ENCODE peak calls at places on chromosomes 4 and X, in nine cellular contexts. O, G, C, V, R, I, W, U and E are unnamed samples.

GRCh38 chr4:94181815-94182214 is 25.9 kb upstream of the SMARCAD1 start:
- DNase-seq in O (no peak), G (no peak), C (no peak), V (no peak), R (no peak), I (no peak), W (no peak), U (no peak), E (no peak)

GRCh38 chr4:151955721-151956340 is 195.0 kb upstream of the GATB start:
- DNase-seq in O (no peak), G (no peak), C (no peak), V (no peak), R (no peak), I (no peak), W (no peak), U (no peak), E (no peak)

GRCh38 chr4:83369825-83370639 is 35.4 kb upstream of the HPSE start:
- DNase-seq in O (no peak), G (no peak), C (no peak), V (no peak), R (no peak), I (peak; percentile 30), W (no peak), U (no peak), E (no peak)

GRCh38 chr4:78762529-78762928 is 13.6 kb upstream of the BMP2K start:
- DNase-seq in O (no peak), G (no peak), C (no peak), V (no peak), R (no peak), I (no peak), W (no peak), U (no peak), E (no peak)

GRCh38 chr4:95531141-95531540 is 17.6 kb downstream of the UNC5C start:
- DNase-seq in O (no peak), G (no peak), C (no peak), V (no peak), R (no peak), I (no peak), W (no peak), U (no peak), E (no peak)

GRCh38 chrX:110698696-110699095 is 96.9 kb downstream of the CHRDL1 start:
- DNase-seq in O (no peak), G (no peak), C (no peak), V (no peak), R (no peak), I (no peak), W (no peak), U (no peak), E (no peak)

GRCh38 chr4:15226203-15226602 is 201.6 kb upstream of the C1QTNF7 start:
- DNase-seq in O (no peak), G (no peak), C (no peak), V (no peak), R (no peak), I (no peak), W (no peak), U (no peak), E (no peak)

GRCh38 chr4:174340714-174341113 is 57.0 kb downstream of the CEP44 start:
- DNase-seq in O (no peak), G (no peak), C (no peak), V (no peak), R (no peak), I (no peak), W (no peak), U (no peak), E (no peak)

GRCh38 chr4:94551616-94552564 is 100.1 kb downstream of the PDLIM5 start:
- DNase-seq in O (no peak), G (no peak), C (no peak), V (no peak), R (no peak), I (no peak), W (no peak), U (no peak), E (no peak)

DNA sequence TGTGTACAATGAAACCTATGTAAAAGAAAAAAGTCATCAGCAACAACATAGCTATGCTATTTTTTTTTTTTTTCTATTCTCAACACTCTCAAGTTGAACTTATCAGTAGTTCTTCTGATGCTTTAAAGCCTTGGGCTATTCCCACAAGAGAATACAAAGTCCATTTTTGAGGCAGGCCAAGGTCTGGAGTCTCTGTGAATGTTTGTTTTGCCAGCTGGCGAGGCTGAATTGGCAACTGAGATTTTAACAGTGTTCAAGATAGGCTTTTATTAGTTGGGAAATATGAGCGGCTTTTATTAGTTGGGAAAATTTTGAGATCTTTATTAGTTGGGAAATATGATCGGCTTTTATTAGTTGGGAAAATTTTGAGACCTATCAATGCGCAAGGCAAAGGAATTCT is 336.6 kb downstream of the SLITRK2 start:
- DNase-seq in O (no peak), G (no peak), C (no peak), V (no peak), R (no peak), I (no peak), W (no peak), U (no peak), E (no peak)
- H3K9me3 ChIP-seq in O (no peaks in the 10 kb centered on the region), G (no peaks in the 10 kb centered on the region), C (no peaks in the 10 kb centered on the region), V (no peaks in the 10 kb centered on the region), R (no peaks in the 10 kb centered on the region), I (no peaks in the 10 kb centered on the region), W (no peaks in the 10 kb centered on the region), U (no peaks in the 10 kb centered on the region), E (no peaks in the 10 kb centered on the region)

DNA sequence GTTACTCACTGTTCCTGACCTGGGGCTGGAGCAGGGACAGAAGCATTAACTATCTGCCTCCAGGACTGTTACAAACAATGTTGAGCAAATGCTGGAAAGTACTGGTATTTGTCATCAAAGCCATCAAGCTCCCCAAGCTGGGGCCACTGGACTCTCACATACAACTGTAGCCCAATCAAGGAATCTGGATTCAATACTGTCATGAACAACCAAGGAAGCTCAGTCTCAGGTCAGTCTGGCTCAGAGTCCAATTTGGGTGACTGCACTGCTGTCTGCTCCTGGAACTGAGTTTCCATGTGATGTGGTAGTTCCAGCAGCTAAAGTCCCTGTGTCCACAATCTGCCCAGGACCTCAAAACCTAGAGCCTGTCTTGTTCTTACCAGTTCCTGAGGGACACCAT is 50.3 kb downstream of the APOO start:
- DNase-seq in O (no peak), G (no peak), C (no peak), V (no peak), R (no peak), I (no peak), W (no peak), U (no peak), E (no peak)
- H3K4me3 ChIP-seq in O (no peak overlapping the region), G (no peak overlapping the region), C (no peak overlapping the region), V (no peak overlapping the region), R (no peak overlapping the region), I (no peak overlapping the region), W (no peak overlapping the region), U (no peak overlapping the region), E (no peak overlapping the region)

DNA sequence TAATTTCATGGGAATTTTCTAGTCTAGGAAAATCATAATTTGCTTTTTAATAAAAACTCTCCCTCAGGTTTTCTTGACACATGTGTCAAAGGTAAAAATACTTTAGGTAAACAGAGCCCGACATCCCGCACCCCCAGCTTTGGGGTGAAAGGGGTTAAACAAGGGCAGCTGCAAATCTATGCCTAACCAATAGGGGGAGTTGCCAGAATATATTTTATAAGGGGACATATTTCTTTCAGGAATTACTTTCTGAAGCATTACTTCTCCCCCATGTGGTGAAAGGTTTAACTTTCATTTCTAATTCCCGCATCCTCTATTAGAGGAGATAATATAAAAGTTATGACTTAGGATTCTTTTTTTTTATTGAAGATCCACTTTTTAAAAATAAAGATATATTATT is 53.9 kb upstream of the HEPH start:
- DNase-seq in O (no peak), G (no peak), C (no peak), V (no peak), R (no peak), I (peak; percentile 62), W (peak; percentile 28), U (no peak), E (no peak)
- TF ChIP-seq CTCF in O (peak; percentile 35), G (peak; percentile 24), C (peak; percentile 46), V (peak; percentile 18), R (no peak), I (peak; percentile 83), W (peak; percentile 77), U (peak; percentile 49), E (peak; percentile 31)

DNA sequence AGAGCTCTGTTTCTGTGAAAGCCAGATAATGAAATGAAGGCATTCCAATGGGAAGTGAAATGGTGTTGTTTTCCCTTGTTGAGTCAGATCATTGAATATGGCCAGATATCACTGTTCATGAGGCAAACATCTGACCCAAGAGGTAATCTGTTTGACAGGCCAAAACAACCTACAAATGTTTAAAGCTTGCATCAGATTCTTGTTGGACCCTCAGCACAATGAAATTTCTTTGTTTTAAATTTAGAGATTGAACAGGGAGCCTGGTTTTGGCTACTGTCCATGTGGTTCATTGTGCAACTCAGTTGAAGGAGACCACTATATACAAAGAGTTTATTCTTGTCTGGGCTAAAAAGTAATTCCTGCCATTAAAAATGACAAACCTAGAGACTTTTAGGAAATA is 159.1 kb downstream of the AFF2 start:
- DNase-seq in O (no peak), G (no peak), C (no peak), V (no peak), R (no peak), I (no peak), W (no peak), U (no peak), E (no peak)
- H3K9me3 ChIP-seq in O (no peaks in the 10 kb centered on the region), G (no peaks in the 10 kb centered on the region), C (no peaks in the 10 kb centered on the region), V (no peaks in the 10 kb centered on the region), R (no peaks in the 10 kb centered on the region), I (peaks cover 10% of the 10 kb centered on the region), W (no peaks in the 10 kb centered on the region), U (no peaks in the 10 kb centered on the region), E (no peaks in the 10 kb centered on the region)

DNA sequence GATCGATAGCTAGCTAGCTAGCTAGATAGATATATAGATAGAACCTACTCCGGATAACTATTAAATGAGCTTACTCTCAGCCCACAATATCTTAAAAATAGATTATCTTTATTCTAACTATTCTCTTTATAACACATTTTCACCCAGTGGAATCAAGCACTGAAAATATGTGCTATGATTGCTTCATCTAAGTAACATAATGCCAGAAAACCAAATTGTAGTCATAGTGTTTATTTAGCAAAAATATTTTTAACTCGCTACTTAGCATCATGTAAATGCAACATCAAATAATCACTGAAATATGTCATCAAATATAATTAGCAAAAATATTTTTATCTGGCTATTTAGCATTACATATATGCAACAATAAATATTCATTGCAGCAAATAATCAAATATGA is 1.5 kb downstream of the TMEM156 start:
- DNase-seq in O (no peak), G (no peak), C (no peak), V (no peak), R (no peak), I (no peak), W (no peak), U (no peak), E (no peak)
- H3K4me3 ChIP-seq in O (no peak overlapping the region), G (no peak overlapping the region), C (no peak overlapping the region), V (no peak overlapping the region), R (no peak overlapping the region), I (peak overlapping the region; percentile 79), W (no peak overlapping the region), U (peak overlapping the region; percentile 17), E (no peak overlapping the region)

DNA sequence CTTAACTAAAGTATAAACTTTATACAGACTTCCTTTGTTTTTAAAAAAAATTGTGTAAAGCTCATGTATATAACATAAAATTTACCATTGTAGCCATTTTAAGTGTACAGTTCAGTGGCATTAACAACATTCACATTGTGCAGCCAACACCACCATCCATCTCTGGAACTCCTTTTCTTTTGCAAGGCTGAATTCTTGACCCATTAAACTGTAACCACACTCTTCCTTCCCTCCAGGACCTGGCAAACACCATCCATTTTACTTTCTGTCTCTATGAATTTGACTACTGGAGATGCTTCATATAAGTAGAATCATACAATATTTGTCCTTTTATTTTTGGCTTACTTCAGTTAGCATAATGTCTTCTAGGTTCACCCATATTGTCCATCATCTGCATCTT is 104.7 kb downstream of the RASL11B start:
- DNase-seq in O (no peak), G (no peak), C (no peak), V (no peak), R (no peak), I (no peak), W (no peak), U (no peak), E (no peak)
- TF ChIP-seq CTCF in O (no peak), G (no peak), C (no peak), V (no peak), R (no peak), I (no peak), W (no peak), U (no peak), E (no peak)